ENCODE peak calls at places on chromosomes 16 and 17, in four cellular contexts. C is mammary epithelial cell; X is CD8-positive, alpha-beta memory T cell; R is tibial nerve. W is an unnamed sample.
A peak's percentile ranks its signal among the peaks of the same experiment; 100 is the strongest.

GRCh38 chr16:10130482-10130996 is 51.7 kb downstream of the GRIN2A start:
- DNase-seq in C (no peak), X (no peak), R (no peak), W (no peak)

GRCh38 chr17:77371117-77371887 is 230.5 kb downstream of the SEC14L1 start:
- DNase-seq in C (no peak), X (no peak), R (no peak), W (no peak)

GRCh38 chr17:73420897-73421296 is 109.1 kb upstream of the CDC42EP4 start:
- DNase-seq in C (peak; percentile 83), X (no peak), R (no peak), W (no peak)

GRCh38 chr17:50939795-50940684 is 73.9 kb upstream of the TOB1 start:
- DNase-seq in C (no peak), X (no peak), R (no peak), W (peak; percentile 53)

GRCh38 chr16:88561485-88562369 is 8.5 kb upstream of the ZC3H18 start:
- DNase-seq in C (peak; percentile 17), X (peak; percentile 47), R (peak; percentile 34), W (peak; percentile 59)

GRCh38 chr16:68379472-68380347 is 68.6 kb downstream of the SMPD3 start:
- DNase-seq in C (no peak), X (no peak), R (no peak), W (no peak)

GRCh38 chr16:68503334-68503733 is 35.8 kb upstream of the ZFP90 start:
- DNase-seq in C (peak; percentile 54), X (no peak), R (no peak), W (no peak)

GRCh38 chr17:53971361-53971760 is 148.6 kb downstream of the KIF2B start:
- DNase-seq in C (no peak), X (no peak), R (no peak), W (no peak)

GRCh38 chr16:88601313-88602036 is 31.3 kb downstream of the ZC3H18 start:
- DNase-seq in C (no peak), X (no peak), R (no peak), W (no peak)

GRCh38 chr17:82936768-82937171 is 96.9 kb upstream of the ZNF750 start:
- DNase-seq in C (no peak), X (no peak), R (no peak), W (no peak)

DNA sequence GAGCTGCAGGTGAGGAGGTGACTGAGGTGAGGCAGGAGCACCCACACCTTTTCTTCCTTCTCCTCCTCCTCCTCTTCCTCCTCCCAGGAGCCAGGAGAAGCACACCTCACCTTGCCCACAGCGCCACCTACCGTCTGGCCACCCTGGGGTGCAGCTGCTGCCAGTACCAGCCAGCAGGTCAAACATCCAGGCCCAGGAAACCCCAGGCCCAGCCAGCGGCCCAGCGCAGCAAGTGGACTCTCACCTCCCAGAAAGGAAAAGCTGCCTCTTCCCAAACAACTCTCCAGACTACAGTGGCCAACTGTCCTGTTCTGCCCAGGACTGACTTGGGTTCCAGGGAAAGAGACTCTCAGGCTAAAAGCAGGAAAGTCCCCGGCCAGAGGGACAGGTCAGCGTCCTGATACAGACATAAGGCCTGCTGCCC is 22.7 kb downstream of the PEMT start:
- DNase-seq in C (peak; percentile 28), X (peak; percentile 21), R (peak; percentile 67), W (peak; percentile 88)
- H3K4me1 ChIP-seq in C (no peaks in the 10 kb centered on the region), X (no peaks in the 10 kb centered on the region), R (peaks cover 61% of the 10 kb centered on the region), W (peaks cover 42% of the 10 kb centered on the region)

GRCh38 chr16:30777591-30778297 is 9.3 kb downstream of the ZNF629 start:
- DNase-seq in C (no peak), X (no peak), R (no peak), W (no peak)

GRCh38 chr16:30773826-30774225 is 11.7 kb downstream of the RNF40 start:
- DNase-seq in C (no peak), X (no peak), R (no peak), W (no peak)

GRCh38 chr16:30775131-30775380 is 11.9 kb downstream of the ZNF629 start:
- DNase-seq in C (no peak), X (no peak), R (no peak), W (no peak)

GRCh38 chr16:30774367-30775130 is 12.4 kb downstream of the RNF40 start:
- DNase-seq in C (no peak), X (no peak), R (no peak), W (peak; percentile 42)

DNA sequence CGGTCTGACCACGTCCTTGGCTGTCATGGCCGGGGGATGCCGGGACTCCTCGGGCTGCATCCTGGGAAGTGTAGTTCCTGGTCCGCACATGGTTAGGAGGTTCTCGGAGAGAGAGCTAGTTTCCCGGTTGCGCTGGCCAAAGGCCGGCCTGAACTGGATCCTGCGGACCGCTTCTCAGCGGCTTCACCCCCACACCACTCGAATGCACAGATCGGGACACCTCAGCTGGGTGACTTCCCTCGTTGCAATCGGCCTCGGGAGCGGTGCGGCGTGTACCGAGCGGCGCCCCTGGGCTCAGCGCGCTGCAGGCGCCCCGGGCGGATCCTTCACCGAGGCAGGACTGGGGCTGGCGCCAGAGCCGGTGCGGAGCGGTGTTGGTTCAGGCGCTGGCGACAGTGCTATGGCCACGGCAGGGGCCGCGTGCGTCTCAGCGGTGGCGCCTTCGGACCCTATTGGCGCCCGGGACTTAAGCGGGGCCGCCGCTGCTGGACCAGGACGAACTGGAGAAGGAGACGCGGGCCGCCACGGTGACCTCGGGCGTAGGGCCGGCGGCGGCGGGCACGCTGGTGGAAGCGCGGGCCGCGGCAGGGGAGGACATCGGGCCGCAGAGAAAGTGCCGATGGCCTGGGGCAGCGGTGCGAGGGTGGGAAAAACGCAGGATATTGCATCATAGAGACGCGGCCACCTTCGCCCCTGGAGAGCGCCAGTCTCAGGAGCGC is 11.5 kb downstream of the ZNF629 start:
- DNase-seq in C (peak; percentile 75), X (peak; percentile 34), R (peak; percentile 72), W (peak; percentile 82)
- H3K4me3 ChIP-seq in C (peak overlapping the region; percentile 59), X (peak overlapping the region; percentile 77), R (peak overlapping the region; percentile 92), W (peak overlapping the region; percentile 68)

DNA sequence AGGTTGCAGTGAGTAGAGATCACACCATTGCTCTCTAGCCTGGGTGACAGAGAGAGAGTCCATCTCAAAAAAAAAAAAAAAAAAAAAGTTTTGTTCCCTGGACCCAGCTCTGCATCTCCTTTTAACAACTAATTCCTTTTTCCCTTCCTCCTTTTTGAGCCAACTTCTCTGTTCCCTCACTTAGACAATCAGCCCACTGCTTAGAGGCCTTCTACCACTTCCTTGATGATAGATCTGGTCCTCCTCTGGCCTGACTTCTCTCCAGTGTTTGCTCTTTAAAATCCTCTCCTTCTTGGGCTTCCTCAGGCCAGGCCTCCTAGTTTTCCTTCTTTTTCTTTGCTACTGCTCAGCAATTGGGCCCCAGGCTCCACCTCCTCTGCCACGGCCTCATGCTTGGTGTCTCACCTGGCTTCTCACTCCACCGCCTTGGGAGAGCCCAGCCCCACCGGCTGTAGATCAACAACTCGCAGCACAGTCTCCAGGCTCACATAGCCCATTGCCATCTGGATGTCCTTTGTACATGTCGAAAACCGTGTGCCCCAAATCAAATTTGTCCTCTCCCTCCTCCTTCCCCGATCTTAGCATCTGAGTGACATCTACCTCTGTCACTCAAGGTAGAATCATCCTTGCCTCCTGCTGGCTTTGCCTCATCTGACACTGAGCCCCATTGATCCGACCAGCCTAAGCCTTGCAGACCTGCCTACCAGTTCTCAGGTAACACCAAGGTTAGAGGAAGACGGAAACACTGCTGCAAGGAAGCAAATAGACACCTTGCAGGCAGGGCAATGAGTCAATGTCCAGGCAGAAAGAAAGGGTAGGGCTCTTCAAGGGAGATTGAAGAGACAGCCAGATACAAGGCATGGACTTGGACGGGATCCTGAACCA is 17.4 kb downstream of the ARHGAP27 start:
- DNase-seq in C (no peak), X (no peak), R (no peak), W (no peak)
- H3K4me1 ChIP-seq in C (no peaks in the 10 kb centered on the region), X (peaks cover 22% of the 10 kb centered on the region), R (peaks cover 20% of the 10 kb centered on the region), W (no peaks in the 10 kb centered on the region)

GRCh38 chr16:280552-280951 is at the start of gene ARHGDIG:
- DNase-seq in C (no peak), X (no peak), R (no peak), W (peak; percentile 72)
- H3K4me3 ChIP-seq in C (no peak within 1 kb of the TSS), X (no peak within 1 kb of the TSS), R (peak within 1 kb of the TSS; percentile 23), W (peak within 1 kb of the TSS; percentile 47)

GRCh38 chr17:45906927-45907622 is 12.7 kb downstream of the MAPT start:
- DNase-seq in C (no peak), X (no peak), R (no peak), W (no peak)

GRCh38 chr17:45908460-45908859 is 14.1 kb downstream of the MAPT start:
- DNase-seq in C (no peak), X (no peak), R (no peak), W (no peak)

GRCh38 chr17:45906237-45906636 is 11.9 kb downstream of the MAPT start:
- DNase-seq in C (no peak), X (no peak), R (no peak), W (no peak)

GRCh38 chr17:45908935-45909334 is 14.6 kb downstream of the MAPT start:
- DNase-seq in C (no peak), X (no peak), R (no peak), W (no peak)

DNA sequence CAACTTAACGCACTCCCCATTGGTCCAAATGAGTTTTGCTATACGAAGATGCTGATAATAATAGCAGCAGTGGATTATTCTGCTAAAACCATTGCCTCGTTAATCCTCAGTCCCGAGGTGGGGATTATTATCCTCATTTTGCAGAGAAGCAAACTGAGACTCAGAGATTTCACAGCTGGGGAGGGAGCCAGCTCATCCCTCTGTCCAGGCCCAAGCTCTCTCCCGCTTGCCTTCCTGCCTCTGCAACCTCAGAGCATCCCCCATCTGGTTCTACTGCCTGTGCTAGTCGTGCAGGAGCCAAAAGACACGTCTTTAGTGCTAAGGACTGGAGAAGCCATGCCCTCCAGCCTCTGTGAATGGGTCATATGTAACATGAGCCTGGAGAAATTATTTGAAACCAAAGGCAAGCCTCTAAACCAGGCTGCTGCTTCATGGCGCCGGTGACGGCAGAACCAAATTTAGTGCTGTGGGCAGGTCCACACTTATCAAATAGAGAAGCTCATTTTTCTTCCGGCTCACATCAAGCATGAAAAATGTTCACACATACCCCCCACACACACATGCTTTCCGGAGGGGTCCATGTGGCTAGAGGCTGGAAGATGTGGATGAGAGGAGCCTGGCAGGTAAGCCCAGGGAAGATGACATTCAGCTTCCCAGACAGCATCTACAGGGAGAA is 13.5 kb downstream of the MAPT start:
- DNase-seq in C (no peak), X (no peak), R (no peak), W (no peak)
- H3K4me1 ChIP-seq in C (no peaks in the 10 kb centered on the region), X (no peaks in the 10 kb centered on the region), R (no peaks in the 10 kb centered on the region), W (no peaks in the 10 kb centered on the region)

GRCh38 chr16:86672215-86672863 is 94.0 kb downstream of the FOXL1 start:
- DNase-seq in C (no peak), X (no peak), R (no peak), W (no peak)

GRCh38 chr16:86671486-86672214 is 93.3 kb downstream of the FOXL1 start:
- DNase-seq in C (no peak), X (no peak), R (no peak), W (no peak)

GRCh38 chr16:86669937-86670772 is 91.8 kb downstream of the FOXL1 start:
- DNase-seq in C (no peak), X (no peak), R (no peak), W (no peak)

GRCh38 chr16:86669285-86669805 is 91.0 kb downstream of the FOXL1 start:
- DNase-seq in C (no peak), X (no peak), R (no peak), W (no peak)

DNA sequence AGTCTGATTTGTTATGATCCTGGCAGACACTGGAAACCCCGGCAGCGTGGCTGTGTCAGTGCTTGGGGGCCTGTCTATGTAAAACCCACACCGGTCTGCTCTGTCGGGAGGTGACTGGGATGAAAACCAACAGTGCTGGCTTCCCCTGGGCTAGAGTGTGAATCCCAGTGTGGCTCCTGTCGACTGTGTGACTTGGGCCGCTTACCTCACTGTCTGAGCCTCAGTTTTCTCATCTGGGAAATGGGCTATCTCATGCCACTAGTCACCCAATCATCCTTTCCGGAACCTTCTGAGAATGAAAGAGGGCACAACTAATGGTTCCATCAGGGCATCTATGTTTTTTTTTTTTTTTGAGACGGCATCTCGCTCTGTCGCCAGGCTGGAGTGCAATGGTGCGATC is 92.5 kb downstream of the FOXL1 start:
- DNase-seq in C (no peak), X (no peak), R (no peak), W (no peak)
- H3K4me3 ChIP-seq in C (no peak overlapping the region), X (no peak overlapping the region), R (no peak overlapping the region), W (no peak overlapping the region)

W was measured in pancreas.